ENCODE peak calls at places on chromosomes 6 and 20, in four cellular contexts. Y is HEK293T, U is K562, J is GM12878. B is an unnamed sample.
A peak's percentile ranks its signal among the peaks of the same experiment; 100 is the strongest.

GRCh38 chr6:121399971-121400370 is 35.5 kb upstream of the GJA1 start:
- DNase-seq in U (no peak), J (no peak), Y (no peak), B (no peak)

GRCh38 chr6:54390362-54390761 is 82.1 kb downstream of the TINAG start:
- DNase-seq in J (no peak), Y (no peak), U (no peak), B (no peak)

GRCh38 chr6:79260772-79261171 is 26.3 kb upstream of the HMGN3 start:
- DNase-seq in J (no peak), Y (no peak), U (no peak), B (no peak)

GRCh38 chr20:64224344-64225165 is 31.0 kb upstream of the PCMTD2 start:
- DNase-seq in U (no peak), Y (no peak), J (no peak), B (no peak)

GRCh38 chr20:32582659-32583580 is 2.2 kb downstream of the NOL4L start:
- DNase-seq in Y (peak; percentile 50), J (no peak), U (peak; percentile 70), B (no peak)

GRCh38 chr6:154721460-154721859 is 11.8 kb upstream of the SCAF8 start:
- DNase-seq in Y (no peak), J (no peak), U (no peak), B (no peak)

GRCh38 chr6:152701081-152701862 is 3.6 kb downstream of the MYCT1 start:
- DNase-seq in Y (no peak), U (no peak), J (no peak), B (no peak)

GRCh38 chr6:170205126-170205525 is 85.8 kb downstream of the DLL1 start:
- DNase-seq in J (no peak), Y (no peak), U (no peak), B (no peak)

GRCh38 chr6:37309692-37310091 is 44.1 kb upstream of the RNF8 start:
- DNase-seq in Y (no peak), J (no peak), U (no peak), B (no peak)

GRCh38 chr6:38453302-38453701 is 186.4 kb downstream of the BTBD9 start:
- DNase-seq in J (no peak), Y (no peak), U (no peak), B (no peak)

GRCh38 chr6:158837684-158838625 is 18.8 kb upstream of the EZR start:
- DNase-seq in Y (no peak), J (no peak), U (no peak), B (no peak)

GRCh38 chr20:24773751-24774201 is 175.3 kb upstream of the CST7 start:
- DNase-seq in Y (no peak), U (no peak), J (peak; percentile 15), B (no peak)

GRCh38 chr20:39433461-39433860 is 471.3 kb downstream of the DHX35 start:
- DNase-seq in Y (no peak), J (no peak), U (no peak), B (no peak)

GRCh38 chr20:16308754-16309153 is 264.5 kb downstream of the KIF16B start:
- DNase-seq in J (no peak), Y (no peak), U (no peak), B (no peak)

GRCh38 chr6:35359744-35360348 is 17.5 kb downstream of the PPARD start:
- DNase-seq in U (no peak), Y (no peak), J (no peak), B (no peak)
- TF ChIP-seq TARDBP in U (no peak), Y (no peak), J (no peak), B (no peak)

DNA sequence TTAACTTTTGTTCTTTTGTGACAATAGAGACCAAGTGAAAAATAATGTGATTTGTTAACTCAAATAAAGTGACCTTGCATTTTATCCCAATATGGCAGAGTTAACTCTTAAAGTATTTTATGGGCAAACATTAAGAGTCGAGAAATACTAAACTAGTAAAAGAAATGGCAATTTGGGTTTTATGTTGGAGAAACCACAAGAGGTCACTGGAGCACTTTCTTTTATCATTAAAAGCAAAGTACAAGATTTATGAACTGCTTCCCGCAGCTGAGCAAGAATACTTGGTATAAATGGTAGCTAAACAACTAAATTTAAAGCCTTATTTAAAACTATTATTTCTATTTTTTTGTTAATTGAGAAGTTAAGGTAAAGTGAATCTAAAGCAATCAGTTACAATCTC is 33.5 kb upstream of the MCM9 start:
- DNase-seq in J (no peak), Y (peak; percentile 24), U (no peak), B (peak; percentile 26)
- TF ChIP-seq TARDBP in J (no peak), Y (no peak), U (no peak), B (no peak)

DNA sequence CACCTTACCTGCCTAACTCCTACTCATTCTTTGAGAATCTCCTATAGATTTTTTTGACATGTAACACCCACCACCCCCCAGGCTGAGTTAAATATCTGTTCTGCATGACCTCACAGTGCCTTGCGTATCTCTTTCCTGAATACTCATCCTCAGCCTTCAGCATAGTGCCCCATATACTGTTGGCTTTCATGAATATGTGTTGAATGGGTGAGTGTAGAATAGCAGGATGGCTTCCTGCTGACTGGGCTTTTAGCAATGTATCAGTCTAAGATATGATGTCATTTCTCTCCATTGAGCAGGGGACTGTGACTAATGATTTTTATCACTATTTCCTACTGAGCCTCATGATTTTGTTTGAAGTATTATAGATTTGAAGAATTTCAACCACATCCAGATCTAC is 361.6 kb upstream of the MARCKS start:
- DNase-seq in J (no peak), Y (no peak), U (no peak), B (no peak)
- TF ChIP-seq TARDBP in J (no peak), Y (no peak), U (no peak), B (no peak)

DNA sequence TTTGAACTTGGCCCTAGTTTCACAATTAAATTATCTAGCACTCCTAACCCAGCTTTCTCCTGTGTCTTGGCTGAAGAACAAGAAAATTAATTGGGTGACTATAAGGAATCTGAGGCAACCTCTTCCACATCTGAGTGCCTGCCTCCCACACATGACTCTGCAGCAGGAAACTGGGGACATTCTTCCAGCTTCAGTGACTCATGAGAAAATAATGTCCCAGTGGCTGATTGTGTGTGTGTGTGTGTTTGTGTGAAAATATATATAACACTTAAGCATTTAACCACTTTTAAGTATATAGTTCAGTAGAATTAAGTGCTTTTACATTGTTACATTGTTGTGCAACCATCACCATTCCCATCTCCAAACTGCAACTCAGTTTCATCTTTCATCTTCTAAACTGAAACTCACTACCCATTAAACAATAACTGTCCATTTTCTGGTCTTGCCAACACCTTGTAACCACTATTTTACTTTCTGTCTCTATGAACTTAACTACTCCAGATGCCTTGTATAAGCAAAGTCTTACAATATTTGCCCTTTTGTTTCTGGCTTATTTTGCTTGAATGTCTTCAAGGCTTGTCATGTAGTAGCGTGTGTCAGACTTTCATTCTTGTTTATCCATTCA is 8.7 kb downstream of the TRIM38 start:
- DNase-seq in U (peak; percentile 63), J (no peak), Y (no peak), B (peak; percentile 29)
- TF ChIP-seq TARDBP in U (peak; percentile 36), J (no peak), Y (no peak), B (no peak)

DNA sequence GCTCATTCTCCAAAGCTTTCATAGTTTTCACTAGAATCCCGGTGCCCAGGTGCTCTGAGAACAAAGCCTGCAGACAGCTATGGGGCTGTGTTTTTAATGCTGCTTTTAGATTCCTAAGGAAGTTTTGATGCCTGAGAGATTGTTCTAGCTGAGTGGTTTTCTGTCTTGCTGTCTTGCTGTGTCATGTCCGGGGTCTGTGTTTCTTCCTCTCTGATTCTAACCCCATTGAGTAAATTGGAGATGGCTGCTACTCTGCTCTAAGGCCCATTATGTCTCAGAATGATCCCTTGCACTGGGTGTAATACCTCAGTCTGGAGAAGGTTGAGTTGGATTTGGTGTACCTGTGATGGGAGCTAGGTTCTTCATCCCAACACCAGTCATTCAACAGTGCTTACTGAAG is 63.4 kb downstream of the ARID1B start:
- DNase-seq in Y (no peak), U (no peak), J (no peak), B (no peak)
- TF ChIP-seq TARDBP in Y (no peak), U (no peak), J (no peak), B (no peak)

GRCh38 chr20:9440891-9441290 is 73.5 kb upstream of the LAMP5 start:
- DNase-seq in J (no peak), U (no peak), Y (no peak), B (no peak)

GRCh38 chr20:9439806-9440205 is 74.6 kb upstream of the LAMP5 start:
- DNase-seq in Y (no peak), U (no peak), J (no peak), B (no peak)

GRCh38 chr20:9442858-9443257 is 71.5 kb upstream of the LAMP5 start:
- DNase-seq in Y (no peak), J (peak; percentile 59), U (no peak), B (peak; percentile 39)

GRCh38 chr20:9444921-9445320 is 69.5 kb upstream of the LAMP5 start:
- DNase-seq in J (no peak), Y (no peak), U (no peak), B (no peak)

GRCh38 chr20:9441948-9442347 is 72.4 kb upstream of the LAMP5 start:
- DNase-seq in U (no peak), Y (no peak), J (peak; percentile 72), B (no peak)
- TF ChIP-seq TARDBP in U (no peak), Y (no peak), J (no peak), B (no peak)

GRCh38 chr6:111912904-111913303 is 39.7 kb upstream of the FYN start:
- DNase-seq in J (no peak), U (no peak), Y (no peak), B (no peak)
- TF ChIP-seq TARDBP in J (no peak), U (no peak), Y (no peak), B (no peak)

GRCh38 chr20:18390201-18390600 is 76.6 kb downstream of the DZANK1 start:
- DNase-seq in Y (no peak), U (no peak), J (no peak), B (no peak)

GRCh38 chr20:18391686-18392085 is 75.1 kb downstream of the DZANK1 start:
- DNase-seq in U (no peak), J (no peak), Y (no peak), B (no peak)

GRCh38 chr20:18394363-18394762 is 72.5 kb downstream of the DZANK1 start:
- DNase-seq in J (no peak), U (no peak), Y (no peak), B (no peak)

GRCh38 chr20:18388860-18389259 is 78.0 kb downstream of the DZANK1 start:
- DNase-seq in Y (no peak), J (no peak), U (no peak), B (peak; percentile 95)
- TF ChIP-seq TARDBP in Y (no peak), J (no peak), U (no peak), B (no peak)

DNA sequence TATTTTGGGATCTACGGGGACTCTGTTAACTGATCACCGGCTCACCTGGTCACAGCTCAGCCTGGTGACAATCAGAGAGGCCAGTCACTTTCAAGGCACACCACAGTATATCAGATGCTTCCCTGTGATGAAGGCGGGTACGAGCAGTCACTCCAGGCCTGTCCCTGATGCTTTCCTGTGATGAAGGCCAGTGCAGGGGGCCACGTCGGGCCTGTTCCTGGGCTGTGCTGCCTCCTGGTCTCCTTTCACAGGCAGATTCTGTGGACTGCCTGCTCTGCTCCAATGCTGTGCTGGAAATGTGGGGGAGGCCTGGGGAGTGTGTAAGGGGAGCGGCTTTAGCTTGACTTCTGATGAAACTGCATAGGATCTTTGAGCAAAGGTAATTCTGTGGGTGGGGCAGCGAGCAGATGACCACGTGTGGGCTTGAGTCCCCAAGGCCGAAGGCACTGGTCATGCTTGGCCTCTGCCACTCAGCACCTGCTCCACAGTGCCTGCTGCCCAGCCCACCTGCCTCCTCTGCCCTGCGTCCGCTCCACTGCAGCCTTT is 372.6 kb downstream of the TAF4 start:
- DNase-seq in Y (no peak), J (no peak), U (no peak), B (no peak)
- TF ChIP-seq TARDBP in Y (no peak), J (no peak), U (no peak), B (no peak)

B was measured in HepG2.